ENCODE peak calls at places on chromosomes 1 and 21, in six cellular contexts. C is AG04450, X is esophagus squamous epithelium, F is heart right ventricle, I is mesendoderm, T is cardiac muscle cell. Y is an unnamed sample.

GRCh38 chr1:183416850-183417690 is 1.1 kb downstream of the NMNAT2 start:
- DNase-seq in C (peak; percentile 2), X (no peak), F (peak; percentile 73), I (peak; percentile 84), T (peak; percentile 78), Y (no peak)

GRCh38 chr1:170027760-170028159 is 46.7 kb downstream of the KIFAP3 start:
- DNase-seq in C (no peak), X (no peak), F (no peak), I (no peak), T (no peak), Y (no peak)

GRCh38 chr1:115190766-115191165 is 101.5 kb upstream of the TSPAN2 start:
- DNase-seq in C (no peak), X (no peak), F (no peak), I (no peak), T (no peak), Y (no peak)

GRCh38 chr1:94246692-94247145 is 9.3 kb upstream of the ARHGAP29 start:
- DNase-seq in C (no peak), X (no peak), F (no peak), I (peak; percentile 33), T (peak; percentile 40), Y (no peak)

GRCh38 chr1:116569776-116570357 is 959 bp downstream of the CD58 start:
- DNase-seq in C (no peak), X (no peak), F (peak; percentile 45), I (no peak), T (peak; percentile 20), Y (no peak)

GRCh38 chr1:40382601-40383000 is 9.1 kb downstream of the SMAP2 start:
- DNase-seq in C (no peak), X (no peak), F (no peak), I (no peak), T (no peak), Y (no peak)

GRCh38 chr1:206895837-206896242 is 1.4 kb upstream of the IL24 start:
- DNase-seq in C (no peak), X (no peak), F (no peak), I (no peak), T (peak; percentile 69), Y (no peak)

GRCh38 chr1:202837746-202838145 is 27.0 kb downstream of the PCAT6 start:
- DNase-seq in C (no peak), X (no peak), F (no peak), I (no peak), T (no peak), Y (no peak)

GRCh38 chr1:66761273-66761672 is 9.0 kb downstream of the DYNLT5 start:
- DNase-seq in C (no peak), X (no peak), F (no peak), I (no peak), T (peak; percentile 57), Y (no peak)

GRCh38 chr1:1327291-1327690 is 2.7 kb downstream of the CPTP start:
- DNase-seq in C (no peak), X (no peak), F (no peak), I (no peak), T (no peak), Y (no peak)

GRCh38 chr1:67126974-67127373 is 7.8 kb downstream of the C1orf141 start:
- DNase-seq in C (no peak), X (no peak), F (no peak), I (no peak), T (no peak), Y (no peak)

GRCh38 chr1:43435146-43436145 is 18.3 kb downstream of the HYI start:
- DNase-seq in C (peak; percentile 20), X (no peak), F (no peak), I (peak; percentile 45), T (peak; percentile 79), Y (no peak)

GRCh38 chr1:217402301-217402700 is 228.6 kb downstream of the GPATCH2 start:
- DNase-seq in C (no peak), X (no peak), F (no peak), I (no peak), T (no peak), Y (no peak)

GRCh38 chr1:201678264-201679101 is 139.6 kb downstream of the NAV1 start:
- DNase-seq in C (no peak), X (no peak), F (no peak), I (peak; percentile 67), T (peak; percentile 62), Y (no peak)

GRCh38 chr1:222618001-222618879 is at the start of gene MIA3:
- DNase-seq in C (no peak), X (peak; percentile 61), F (no peak), I (no peak), T (peak; percentile 18), Y (peak; percentile 8)

GRCh38 chr21:43689556-43690337 is 29.2 kb upstream of the PDXK start:
- DNase-seq in C (no peak), X (no peak), F (no peak), I (no peak), T (no peak), Y (no peak)

GRCh38 chr1:178341218-178341956 is 155.4 kb downstream of the CLEC20A start:
- DNase-seq in C (peak; percentile 45), X (no peak), F (peak; percentile 28), I (peak; percentile 97), T (peak; percentile 91), Y (peak; percentile 78)

GRCh38 chr1:56477164-56478111 is 101.9 kb downstream of the PLPP3 start:
- DNase-seq in C (peak; percentile 44), X (no peak), F (peak; percentile 79), I (peak; percentile 69), T (peak; percentile 87), Y (no peak)

GRCh38 chr1:27071049-27071416 is 58.4 kb upstream of the TENT5B start:
- DNase-seq in C (no peak), X (no peak), F (peak; percentile 15), I (peak; percentile 55), T (peak; percentile 36), Y (no peak)

GRCh38 chr1:58047265-58047858 is 499.2 kb downstream of the OMA1 start:
- DNase-seq in C (no peak), X (no peak), F (peak; percentile 27), I (no peak), T (peak; percentile 19), Y (no peak)

GRCh38 chr1:197178998-197179397 is 32.5 kb upstream of the ASPM start:
- DNase-seq in C (no peak), X (no peak), F (no peak), I (no peak), T (peak; percentile 74), Y (no peak)

GRCh38 chr1:86068126-86068805 is 88.3 kb downstream of the COL24A1 start:
- DNase-seq in C (no peak), X (no peak), F (no peak), I (peak; percentile 10), T (peak; percentile 53), Y (no peak)

DNA sequence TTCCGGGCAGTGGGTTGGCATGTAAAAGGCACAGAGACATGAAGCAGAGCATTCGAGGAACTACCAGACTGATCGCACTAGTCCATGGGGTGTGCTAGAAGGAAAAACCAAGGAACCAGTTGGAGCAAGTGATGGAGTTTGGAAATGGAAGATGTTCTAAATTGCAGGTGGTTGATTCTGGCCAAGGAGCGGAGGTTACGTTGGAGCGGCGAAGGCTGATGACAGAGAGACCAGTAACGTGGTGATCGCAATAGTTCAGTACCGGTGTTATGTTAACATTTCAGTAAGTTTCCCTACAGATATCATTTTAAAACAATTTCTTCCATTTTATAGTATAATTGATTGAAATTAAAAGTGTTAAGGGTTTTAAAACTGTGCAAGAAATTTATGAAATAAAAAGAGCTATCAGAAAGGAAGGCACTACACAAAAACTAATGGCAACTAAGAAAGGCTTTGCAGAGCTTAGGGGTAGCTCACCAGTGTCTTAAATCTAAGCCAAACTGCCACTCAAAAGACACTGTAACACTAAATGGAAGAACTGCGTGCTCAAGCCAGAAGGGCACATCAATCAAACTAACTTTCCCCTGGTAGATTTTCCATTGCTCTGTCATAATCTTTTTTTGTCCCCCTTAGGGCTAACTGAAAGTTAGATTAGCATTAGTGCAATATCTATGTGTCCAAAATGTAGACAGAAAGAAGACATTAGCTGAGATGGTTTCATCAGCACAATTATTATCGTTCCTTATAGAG is 11.3 kb upstream of the HEATR1 start:
- DNase-seq in C (no peak), X (no peak), F (no peak), I (no peak), T (no peak), Y (no peak)
- H3K27ac ChIP-seq in C (no peak overlapping the region), X (no peak overlapping the region), F (no peak overlapping the region), I (no peak overlapping the region), T (no peak overlapping the region), Y (no peak overlapping the region)

GRCh38 chr21:46475296-46475695 is 16.6 kb downstream of the DIP2A start:
- DNase-seq in C (no peak), X (no peak), F (no peak), I (no peak), T (no peak), Y (no peak)

GRCh38 chr21:46471514-46471913 is 12.8 kb downstream of the DIP2A start:
- DNase-seq in C (no peak), X (no peak), F (no peak), I (peak; percentile 21), T (no peak), Y (no peak)

GRCh38 chr21:46469275-46469674 is 10.6 kb downstream of the DIP2A start:
- DNase-seq in C (no peak), X (no peak), F (no peak), I (no peak), T (no peak), Y (no peak)

GRCh38 chr21:46474365-46474764 is 15.7 kb downstream of the DIP2A start:
- DNase-seq in C (no peak), X (no peak), F (no peak), I (no peak), T (no peak), Y (no peak)

GRCh38 chr21:46472246-46472645 is 13.6 kb downstream of the DIP2A start:
- DNase-seq in C (no peak), X (no peak), F (no peak), I (no peak), T (no peak), Y (no peak)
- H3K27ac ChIP-seq in C (no peak overlapping the region), X (no peak overlapping the region), F (peak overlapping the region; percentile 17), I (no peak overlapping the region), T (no peak overlapping the region), Y (no peak overlapping the region)

GRCh38 chr1:22918644-22919043 is 54.0 kb downstream of the LACTBL1 start:
- DNase-seq in C (no peak), X (no peak), F (no peak), I (no peak), T (no peak), Y (no peak)
- H3K27ac ChIP-seq in C (no peak overlapping the region), X (no peak overlapping the region), F (no peak overlapping the region), I (no peak overlapping the region), T (peak overlapping the region; percentile 18), Y (no peak overlapping the region)

DNA sequence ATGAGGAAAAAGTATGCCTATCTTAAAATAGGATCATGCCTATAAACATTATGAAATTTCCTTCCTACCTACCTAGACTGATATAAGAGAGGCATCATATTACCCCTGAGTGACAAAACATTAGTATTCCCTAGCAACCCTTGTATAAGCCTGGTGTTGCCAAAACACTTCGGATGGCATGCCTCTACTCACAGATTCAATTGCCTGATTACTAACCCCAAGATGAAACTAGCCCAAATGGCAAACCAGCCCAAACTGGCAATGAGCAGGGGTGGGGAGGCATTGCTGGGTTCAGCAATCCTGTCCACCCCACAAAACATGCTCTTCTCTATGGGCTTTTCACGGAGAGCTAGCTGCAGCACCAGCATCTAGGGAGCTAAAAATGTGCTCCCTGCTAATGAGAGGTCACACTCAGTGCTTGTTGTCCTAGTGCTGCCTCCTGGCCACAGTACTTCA is 13.9 kb downstream of the PALMD start:
- DNase-seq in C (no peak), X (no peak), F (no peak), I (peak; percentile 59), T (peak; percentile 27), Y (peak; percentile 92)
- H3K27ac ChIP-seq in C (no peak overlapping the region), X (no peak overlapping the region), F (peak overlapping the region; percentile 93), I (no peak overlapping the region), T (no peak overlapping the region), Y (no peak overlapping the region)